ENCODE peak calls at places on chromosomes 1 and 21, in five cellular contexts. One of them, this sample, is unnamed.

GRCh38 chr1:1122981-1123480 is 7.1 kb upstream of the C1orf159 start:
- DNase-seq in AG10803: peak; percentile 20
- DNase-seq in tibial nerve: no peak
- DNase-seq in left lung: no peak
- DNase-seq in epithelial cell of esophagus: no peak
- DNase-seq in this sample: no peak

GRCh38 chr1:117122297-117123025 is 912 bp upstream of the TRIM45 start:
- DNase-seq in AG10803: no peak
- DNase-seq in tibial nerve: no peak
- DNase-seq in left lung: no peak
- DNase-seq in epithelial cell of esophagus: no peak
- DNase-seq in this sample: no peak

GRCh38 chr21:44401386-44402160 is 48.2 kb downstream of the TRPM2 start:
- DNase-seq in AG10803: no peak
- DNase-seq in tibial nerve: no peak
- DNase-seq in left lung: no peak
- DNase-seq in epithelial cell of esophagus: no peak
- DNase-seq in this sample: no peak

GRCh38 chr21:32330784-32331311 is 32.2 kb downstream of the MRAP start:
- DNase-seq in AG10803: no peak
- DNase-seq in tibial nerve: no peak
- DNase-seq in left lung: no peak
- DNase-seq in epithelial cell of esophagus: no peak
- DNase-seq in this sample: no peak

GRCh38 chr1:143497374-143497747 is 474.4 kb downstream of the FAM72C start:
- DNase-seq in AG10803: no peak
- DNase-seq in tibial nerve: no peak
- DNase-seq in left lung: no peak
- DNase-seq in epithelial cell of esophagus: no peak
- DNase-seq in this sample: no peak

GRCh38 chr1:209249280-209249670 is 334.2 kb upstream of the CAMK1G start:
- DNase-seq in AG10803: no peak
- DNase-seq in tibial nerve: no peak
- DNase-seq in left lung: no peak
- DNase-seq in epithelial cell of esophagus: no peak
- DNase-seq in this sample: no peak

GRCh38 chr1:206581571-206581981 is 30.7 kb downstream of the EIF2D start:
- DNase-seq in AG10803: no peak
- DNase-seq in tibial nerve: no peak
- DNase-seq in left lung: peak; percentile 81
- DNase-seq in epithelial cell of esophagus: no peak
- DNase-seq in this sample: no peak

GRCh38 chr1:18950415-18951026 is 6.0 kb downstream of the IFFO2 start:
- DNase-seq in AG10803: no peak
- DNase-seq in tibial nerve: no peak
- DNase-seq in left lung: peak; percentile 67
- DNase-seq in epithelial cell of esophagus: no peak
- DNase-seq in this sample: no peak

GRCh38 chr1:195617157-195617556 is 991.1 kb downstream of the KCNT2 start:
- DNase-seq in AG10803: no peak
- DNase-seq in tibial nerve: no peak
- DNase-seq in left lung: no peak
- DNase-seq in epithelial cell of esophagus: no peak
- DNase-seq in this sample: no peak

GRCh38 chr1:99548924-99549605 is 96.8 kb upstream of the PALMD start:
- DNase-seq in AG10803: no peak
- DNase-seq in tibial nerve: no peak
- DNase-seq in left lung: no peak
- DNase-seq in epithelial cell of esophagus: no peak
- DNase-seq in this sample: peak; percentile 59

GRCh38 chr21:31860851-31861250 is 12.0 kb upstream of the HUNK start:
- DNase-seq in AG10803: no peak
- DNase-seq in tibial nerve: no peak
- DNase-seq in left lung: no peak
- DNase-seq in epithelial cell of esophagus: no peak
- DNase-seq in this sample: no peak

GRCh38 chr1:163875927-163876320 is 554.2 kb downstream of the NUF2 start:
- DNase-seq in AG10803: peak; percentile 97
- DNase-seq in tibial nerve: no peak
- DNase-seq in left lung: no peak
- DNase-seq in epithelial cell of esophagus: peak; percentile 26
- DNase-seq in this sample: peak; percentile 55

GRCh38 chr1:169809370-169810095 is 14.8 kb upstream of the METTL18 start:
- DNase-seq in AG10803: peak; percentile 41
- DNase-seq in tibial nerve: no peak
- DNase-seq in left lung: no peak
- DNase-seq in epithelial cell of esophagus: peak; percentile 51
- DNase-seq in this sample: no peak

GRCh38 chr1:244273845-244274619 is 177.7 kb downstream of the ADSS2 start:
- DNase-seq in AG10803: peak; percentile 99
- DNase-seq in tibial nerve: no peak
- DNase-seq in left lung: peak; percentile 69
- DNase-seq in epithelial cell of esophagus: peak; percentile 89
- DNase-seq in this sample: peak; percentile 99

GRCh38 chr21:43675871-43676270 is 16.5 kb downstream of the RRP1B start:
- DNase-seq in AG10803: no peak
- DNase-seq in tibial nerve: no peak
- DNase-seq in left lung: no peak
- DNase-seq in epithelial cell of esophagus: no peak
- DNase-seq in this sample: no peak

GRCh38 chr1:203663294-203663693 is 36.7 kb downstream of the ATP2B4 start:
- DNase-seq in AG10803: peak; percentile 89
- DNase-seq in tibial nerve: no peak
- DNase-seq in left lung: no peak
- DNase-seq in epithelial cell of esophagus: peak; percentile 98
- DNase-seq in this sample: peak; percentile 88

DNA sequence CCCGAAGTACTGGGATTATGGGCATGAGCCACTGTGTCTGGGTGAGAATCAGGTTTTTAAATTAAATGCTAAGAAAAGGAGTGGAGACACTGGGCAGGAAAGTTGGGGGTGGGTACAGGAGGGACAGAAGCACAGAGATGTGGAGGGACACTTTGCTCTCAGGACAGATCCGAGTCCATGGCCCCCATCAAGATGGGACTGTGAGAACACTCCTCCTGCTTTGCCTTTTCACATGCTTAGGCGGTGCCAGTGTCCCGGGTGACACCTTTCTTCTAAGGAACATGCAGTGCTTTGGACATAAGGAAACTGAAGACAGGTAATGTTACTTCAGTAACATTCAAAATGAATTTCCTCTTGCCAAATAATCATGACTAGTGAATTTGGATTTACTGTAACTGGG is 16.7 kb downstream of the SLC25A33 start:
- DNase-seq in AG10803: no peak
- DNase-seq in tibial nerve: no peak
- DNase-seq in left lung: no peak
- DNase-seq in epithelial cell of esophagus: no peak
- DNase-seq in this sample: no peak
- H3K4me3 ChIP-seq in AG10803: no peak overlapping the region
- H3K4me3 ChIP-seq in tibial nerve: no peak overlapping the region
- H3K4me3 ChIP-seq in left lung: no peak overlapping the region
- H3K4me3 ChIP-seq in epithelial cell of esophagus: no peak overlapping the region
- H3K4me3 ChIP-seq in this sample: no peak overlapping the region

DNA sequence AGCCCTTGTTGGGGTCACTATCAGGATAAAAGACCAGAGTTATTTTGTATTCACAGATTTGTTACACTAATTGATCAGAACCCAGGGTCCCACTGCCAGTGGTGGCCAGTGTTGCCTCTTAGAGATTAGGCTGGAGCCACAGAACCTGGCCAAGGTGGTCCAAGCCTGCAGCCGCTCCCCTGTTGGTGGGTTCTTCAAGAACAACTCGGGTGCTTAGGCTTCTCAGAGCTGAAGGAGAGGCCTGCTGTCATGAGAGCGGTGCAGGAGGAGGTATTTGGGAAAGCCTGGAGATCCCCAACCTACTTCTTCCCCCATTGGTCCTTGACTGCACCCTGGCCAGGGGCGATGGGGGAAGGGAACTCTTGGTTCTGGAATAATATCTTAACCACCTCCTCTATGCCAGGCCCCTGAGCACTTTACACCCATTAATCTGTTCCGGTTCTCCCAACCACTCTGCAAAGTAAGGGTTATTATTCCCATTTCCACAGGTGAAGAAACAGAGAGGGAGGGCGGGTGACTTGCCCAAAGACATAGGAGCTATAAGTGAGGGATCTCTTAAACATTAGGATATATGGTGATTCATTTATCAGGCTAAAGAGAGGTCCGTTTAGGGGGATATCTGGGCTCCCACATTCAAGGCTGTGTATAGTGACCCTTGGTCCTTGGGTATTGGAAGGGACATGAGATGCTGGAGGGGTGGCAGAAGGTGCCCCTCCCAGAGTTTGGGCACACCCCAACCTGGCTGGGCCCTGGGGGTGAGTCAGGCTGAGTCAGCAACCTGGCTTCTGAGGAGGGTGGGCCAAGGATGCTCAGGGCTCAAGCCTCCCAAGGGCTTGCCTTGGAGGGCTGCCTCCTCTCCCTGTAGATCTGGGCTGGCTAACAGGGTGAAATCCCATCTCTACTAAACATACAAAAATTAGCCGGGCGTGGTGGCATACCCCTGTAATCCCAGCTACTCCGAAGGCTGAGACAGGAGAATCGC is 5.1 kb downstream of the TRNP1 start:
- DNase-seq in AG10803: no peak
- DNase-seq in tibial nerve: no peak
- DNase-seq in left lung: no peak
- DNase-seq in epithelial cell of esophagus: peak; percentile 90
- DNase-seq in this sample: no peak
- H3K4me3 ChIP-seq in AG10803: peak overlapping the region; percentile 44
- H3K4me3 ChIP-seq in tibial nerve: no peak overlapping the region
- H3K4me3 ChIP-seq in left lung: no peak overlapping the region
- H3K4me3 ChIP-seq in epithelial cell of esophagus: peak overlapping the region; percentile 25
- H3K4me3 ChIP-seq in this sample: peak overlapping the region; percentile 20

GRCh38 chr21:16037386-16037785 is 307.6 kb downstream of the USP25 start:
- DNase-seq in AG10803: no peak
- DNase-seq in tibial nerve: no peak
- DNase-seq in left lung: no peak
- DNase-seq in epithelial cell of esophagus: peak; percentile 84
- DNase-seq in this sample: no peak
- H3K4me3 ChIP-seq in AG10803: no peak overlapping the region
- H3K4me3 ChIP-seq in tibial nerve: no peak overlapping the region
- H3K4me3 ChIP-seq in left lung: no peak overlapping the region
- H3K4me3 ChIP-seq in epithelial cell of esophagus: no peak overlapping the region
- H3K4me3 ChIP-seq in this sample: no peak overlapping the region

DNA sequence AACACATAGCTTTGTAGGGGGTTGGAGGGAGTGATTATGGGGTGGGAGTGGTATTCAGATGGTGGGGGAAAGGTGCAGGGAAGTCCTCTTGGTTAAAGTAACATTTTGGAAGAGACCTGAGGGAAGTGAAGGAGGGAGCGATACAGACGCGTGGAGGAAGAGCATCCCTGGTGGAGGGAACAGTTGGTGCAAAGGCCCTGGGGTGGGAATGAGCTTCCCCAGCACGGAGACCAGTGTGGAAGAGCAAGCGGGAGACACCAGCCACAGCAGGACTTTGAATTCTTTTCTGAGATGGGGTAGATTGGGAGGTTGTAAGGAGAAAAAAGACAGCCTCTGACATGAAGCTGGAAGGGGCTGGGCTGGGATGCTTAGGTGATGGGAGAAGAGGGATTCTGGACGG is 23.5 kb downstream of the DHRS3 start:
- DNase-seq in AG10803: no peak
- DNase-seq in tibial nerve: no peak
- DNase-seq in left lung: no peak
- DNase-seq in epithelial cell of esophagus: no peak
- DNase-seq in this sample: no peak
- H3K4me3 ChIP-seq in AG10803: no peak overlapping the region
- H3K4me3 ChIP-seq in tibial nerve: no peak overlapping the region
- H3K4me3 ChIP-seq in left lung: no peak overlapping the region
- H3K4me3 ChIP-seq in epithelial cell of esophagus: no peak overlapping the region
- H3K4me3 ChIP-seq in this sample: no peak overlapping the region

DNA sequence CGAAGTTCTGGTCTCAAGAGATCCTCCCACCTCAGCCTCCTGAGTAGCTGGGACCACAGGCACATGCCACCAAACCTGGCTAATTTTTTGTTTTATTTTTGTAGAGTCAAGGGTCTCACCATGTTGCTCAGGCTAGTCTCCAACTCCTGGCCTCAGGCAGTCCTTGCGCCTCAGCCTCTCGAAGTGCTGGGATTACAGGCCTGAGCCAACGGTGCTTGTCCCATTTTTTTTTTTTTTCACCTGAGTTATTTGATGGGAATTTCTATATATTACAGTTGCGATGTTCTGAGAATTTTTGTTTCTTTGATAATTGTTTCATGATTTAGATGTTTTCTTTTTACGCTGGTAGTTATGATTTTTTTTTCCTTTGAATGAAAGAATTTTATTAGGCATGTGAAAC is 2.5 kb downstream of the RABGAP1L start:
- DNase-seq in AG10803: no peak
- DNase-seq in tibial nerve: no peak
- DNase-seq in left lung: no peak
- DNase-seq in epithelial cell of esophagus: no peak
- DNase-seq in this sample: no peak
- H3K4me3 ChIP-seq in AG10803: no peak overlapping the region
- H3K4me3 ChIP-seq in tibial nerve: no peak overlapping the region
- H3K4me3 ChIP-seq in left lung: no peak overlapping the region
- H3K4me3 ChIP-seq in epithelial cell of esophagus: no peak overlapping the region
- H3K4me3 ChIP-seq in this sample: no peak overlapping the region

GRCh38 chr1:43545686-43546387 is 15.2 kb downstream of the PTPRF start:
- DNase-seq in AG10803: no peak
- DNase-seq in tibial nerve: peak; percentile 69
- DNase-seq in left lung: peak; percentile 67
- DNase-seq in epithelial cell of esophagus: peak; percentile 62
- DNase-seq in this sample: no peak
- H3K4me3 ChIP-seq in AG10803: no peak overlapping the region
- H3K4me3 ChIP-seq in tibial nerve: no peak overlapping the region
- H3K4me3 ChIP-seq in left lung: no peak overlapping the region
- H3K4me3 ChIP-seq in epithelial cell of esophagus: no peak overlapping the region
- H3K4me3 ChIP-seq in this sample: no peak overlapping the region

GRCh38 chr1:2212167-2212541 is 16.0 kb upstream of the SKI start:
- DNase-seq in AG10803: no peak
- DNase-seq in tibial nerve: no peak
- DNase-seq in left lung: no peak
- DNase-seq in epithelial cell of esophagus: no peak
- DNase-seq in this sample: no peak
- H3K4me3 ChIP-seq in AG10803: peak overlapping the region; percentile 50
- H3K4me3 ChIP-seq in tibial nerve: peak overlapping the region; percentile 30
- H3K4me3 ChIP-seq in left lung: peak overlapping the region; percentile 18
- H3K4me3 ChIP-seq in epithelial cell of esophagus: no peak overlapping the region
- H3K4me3 ChIP-seq in this sample: no peak overlapping the region